ENCODE peak calls at places on chromosomes 5 and 9, in nine cellular contexts. One of them, this sample, is unnamed.

GRCh38 chr9:95504053-95504963 is 12.5 kb downstream of the PTCH1 start:
- DNase-seq in ovary: no peak
- DNase-seq in HCT116: no peak
- DNase-seq in IMR-90: peak; percentile 72
- DNase-seq in thyroid gland: peak; percentile 57
- DNase-seq in body of pancreas: peak; percentile 23
- DNase-seq in NB4: peak; percentile 60
- DNase-seq in A549: peak; percentile 30
- DNase-seq in spleen: no peak
- DNase-seq in this sample: no peak

GRCh38 chr5:169864483-169864882 is 115.8 kb downstream of the INSYN2B start:
- DNase-seq in HCT116: no peak
- DNase-seq in NB4: no peak
- DNase-seq in A549: no peak
- DNase-seq in ovary: no peak
- DNase-seq in IMR-90: no peak
- DNase-seq in body of pancreas: no peak
- DNase-seq in spleen: no peak
- DNase-seq in thyroid gland: no peak
- DNase-seq in this sample: no peak

GRCh38 chr5:57693488-57694305 is 211.1 kb upstream of the ACTBL2 start:
- DNase-seq in ovary: no peak
- DNase-seq in NB4: no peak
- DNase-seq in HCT116: no peak
- DNase-seq in thyroid gland: no peak
- DNase-seq in IMR-90: peak; percentile 11
- DNase-seq in spleen: no peak
- DNase-seq in A549: no peak
- DNase-seq in body of pancreas: no peak
- DNase-seq in this sample: no peak

GRCh38 chr9:131394464-131395026 is 659 bp downstream of the PRRC2B start:
- DNase-seq in HCT116: no peak
- DNase-seq in ovary: peak; percentile 77
- DNase-seq in thyroid gland: peak; percentile 47
- DNase-seq in IMR-90: no peak
- DNase-seq in body of pancreas: peak; percentile 61
- DNase-seq in NB4: peak; percentile 63
- DNase-seq in A549: no peak
- DNase-seq in spleen: peak; percentile 89
- DNase-seq in this sample: peak; percentile 67

GRCh38 chr5:37847978-37848425 is 8.2 kb upstream of the GDNF start:
- DNase-seq in NB4: peak; percentile 62
- DNase-seq in ovary: no peak
- DNase-seq in A549: no peak
- DNase-seq in HCT116: no peak
- DNase-seq in spleen: no peak
- DNase-seq in body of pancreas: no peak
- DNase-seq in IMR-90: peak; percentile 77
- DNase-seq in thyroid gland: no peak
- DNase-seq in this sample: no peak

GRCh38 chr9:101458955-101459631 is 23.5 kb upstream of the ALDOB start:
- DNase-seq in IMR-90: peak; percentile 83
- DNase-seq in ovary: no peak
- DNase-seq in body of pancreas: no peak
- DNase-seq in spleen: no peak
- DNase-seq in A549: peak; percentile 58
- DNase-seq in NB4: peak; percentile 72
- DNase-seq in thyroid gland: no peak
- DNase-seq in HCT116: peak; percentile 79
- DNase-seq in this sample: no peak

GRCh38 chr9:79573697-79573976 is 1.9 kb downstream of the TLE4 start:
- DNase-seq in body of pancreas: no peak
- DNase-seq in HCT116: no peak
- DNase-seq in IMR-90: no peak
- DNase-seq in A549: no peak
- DNase-seq in spleen: no peak
- DNase-seq in NB4: no peak
- DNase-seq in ovary: no peak
- DNase-seq in thyroid gland: no peak
- DNase-seq in this sample: no peak

GRCh38 chr5:171495122-171495700 is 75.8 kb downstream of the FGF18 start:
- DNase-seq in ovary: no peak
- DNase-seq in thyroid gland: no peak
- DNase-seq in spleen: no peak
- DNase-seq in NB4: no peak
- DNase-seq in IMR-90: no peak
- DNase-seq in HCT116: peak; percentile 28
- DNase-seq in A549: no peak
- DNase-seq in body of pancreas: no peak
- DNase-seq in this sample: peak; percentile 35

GRCh38 chr5:57817924-57818323 is 335.3 kb upstream of the ACTBL2 start:
- DNase-seq in A549: no peak
- DNase-seq in NB4: no peak
- DNase-seq in body of pancreas: no peak
- DNase-seq in HCT116: no peak
- DNase-seq in ovary: no peak
- DNase-seq in spleen: no peak
- DNase-seq in thyroid gland: no peak
- DNase-seq in IMR-90: no peak
- DNase-seq in this sample: no peak

DNA sequence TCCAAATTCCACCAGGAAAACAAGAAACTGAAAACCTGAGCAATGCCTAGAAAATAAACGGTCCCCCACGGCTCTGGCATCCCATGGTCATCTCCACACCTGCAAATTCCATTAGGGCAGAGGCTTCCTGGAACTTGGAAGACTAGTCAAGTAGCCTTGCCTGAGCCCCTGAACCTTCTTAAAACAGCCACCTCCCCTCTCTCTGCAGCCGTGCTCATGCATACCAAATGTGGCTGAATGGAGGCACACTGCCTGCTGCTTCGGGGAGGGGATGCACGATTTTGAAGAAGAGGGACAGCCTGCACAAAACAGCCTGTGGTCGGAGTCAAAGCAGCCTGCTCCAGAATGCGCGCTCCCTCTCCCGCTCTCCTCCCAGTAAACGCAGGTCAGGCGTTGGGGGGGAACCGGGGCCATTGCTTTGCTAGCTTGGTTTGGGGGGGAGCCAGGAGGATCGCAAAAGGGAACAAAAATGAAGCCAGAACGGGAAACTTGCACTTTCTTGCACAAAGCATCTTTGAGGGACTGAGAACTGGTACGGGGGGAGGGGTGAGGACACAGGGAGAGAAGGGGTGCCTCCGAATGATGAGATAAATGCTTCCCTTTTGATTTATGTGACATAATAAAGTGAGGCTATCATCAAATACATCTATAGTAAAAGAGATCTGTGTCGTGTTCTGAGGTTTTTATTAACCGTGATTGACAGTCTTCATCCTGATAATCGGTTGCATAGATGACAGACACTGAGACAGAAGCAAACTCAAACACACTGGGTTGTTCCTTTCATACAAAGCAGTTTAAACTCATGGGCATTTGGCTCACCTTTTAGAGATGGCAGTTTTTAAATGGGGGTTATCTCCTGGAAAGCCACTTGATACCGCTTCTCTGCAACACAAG is at the start of gene TRPM3:
- DNase-seq in spleen: no peak
- DNase-seq in thyroid gland: no peak
- DNase-seq in A549: no peak
- DNase-seq in ovary: no peak
- DNase-seq in IMR-90: no peak
- DNase-seq in NB4: no peak
- DNase-seq in body of pancreas: no peak
- DNase-seq in HCT116: no peak
- DNase-seq in this sample: no peak
- H3K4me3 ChIP-seq in spleen: no peak within 1 kb of the TSS
- H3K4me3 ChIP-seq in thyroid gland: no peak within 1 kb of the TSS
- H3K4me3 ChIP-seq in A549: no peak within 1 kb of the TSS
- H3K4me3 ChIP-seq in ovary: no peak within 1 kb of the TSS
- H3K4me3 ChIP-seq in IMR-90: no peak within 1 kb of the TSS
- H3K4me3 ChIP-seq in NB4: no peak within 1 kb of the TSS
- H3K4me3 ChIP-seq in body of pancreas: no peak within 1 kb of the TSS
- H3K4me3 ChIP-seq in HCT116: no peak within 1 kb of the TSS
- H3K4me3 ChIP-seq in this sample: no peak within 1 kb of the TSS

GRCh38 chr5:133750356-133750755 is 138.0 kb upstream of the FSTL4 start:
- DNase-seq in thyroid gland: no peak
- DNase-seq in NB4: no peak
- DNase-seq in ovary: no peak
- DNase-seq in A549: no peak
- DNase-seq in HCT116: no peak
- DNase-seq in spleen: no peak
- DNase-seq in IMR-90: no peak
- DNase-seq in body of pancreas: no peak
- DNase-seq in this sample: no peak

GRCh38 chr5:133744909-133745308 is 132.6 kb upstream of the FSTL4 start:
- DNase-seq in IMR-90: no peak
- DNase-seq in spleen: no peak
- DNase-seq in NB4: no peak
- DNase-seq in thyroid gland: no peak
- DNase-seq in A549: no peak
- DNase-seq in HCT116: no peak
- DNase-seq in body of pancreas: no peak
- DNase-seq in ovary: no peak
- DNase-seq in this sample: no peak

GRCh38 chr5:133749331-133749985 is 137.1 kb upstream of the FSTL4 start:
- DNase-seq in NB4: no peak
- DNase-seq in ovary: no peak
- DNase-seq in body of pancreas: no peak
- DNase-seq in HCT116: no peak
- DNase-seq in IMR-90: no peak
- DNase-seq in spleen: no peak
- DNase-seq in thyroid gland: no peak
- DNase-seq in A549: no peak
- DNase-seq in this sample: no peak

GRCh38 chr5:133744030-133744645 is 131.8 kb upstream of the FSTL4 start:
- DNase-seq in NB4: no peak
- DNase-seq in body of pancreas: no peak
- DNase-seq in IMR-90: no peak
- DNase-seq in ovary: no peak
- DNase-seq in HCT116: no peak
- DNase-seq in spleen: no peak
- DNase-seq in A549: no peak
- DNase-seq in thyroid gland: no peak
- DNase-seq in this sample: no peak

DNA sequence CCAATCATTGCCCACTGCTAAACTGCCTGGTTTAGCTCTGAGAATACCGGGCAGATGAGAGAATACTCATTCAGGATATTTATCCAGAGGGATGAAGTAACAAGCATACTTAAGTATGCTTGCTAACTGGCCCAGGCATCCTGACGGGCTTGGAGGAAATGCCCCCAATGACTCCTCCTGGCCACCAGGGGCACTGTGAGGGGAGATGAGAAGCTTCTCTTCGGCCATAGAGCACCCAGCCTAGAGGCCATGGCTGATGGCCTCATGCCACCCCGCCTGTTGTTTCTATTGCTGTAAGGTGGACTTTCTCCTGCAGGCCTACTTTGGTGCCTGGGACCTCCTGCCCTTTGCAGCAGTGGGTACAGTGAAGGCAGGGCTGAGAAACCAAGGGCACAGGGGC is 134.5 kb upstream of the FSTL4 start:
- DNase-seq in thyroid gland: no peak
- DNase-seq in A549: peak; percentile 41
- DNase-seq in spleen: no peak
- DNase-seq in ovary: no peak
- DNase-seq in IMR-90: no peak
- DNase-seq in HCT116: peak; percentile 21
- DNase-seq in NB4: peak; percentile 18
- DNase-seq in body of pancreas: no peak
- DNase-seq in this sample: no peak
- TF ChIP-seq CTCF in thyroid gland: no peak
- TF ChIP-seq CTCF in A549: no peak
- TF ChIP-seq CTCF in spleen: no peak
- TF ChIP-seq CTCF in ovary: no peak
- TF ChIP-seq CTCF in IMR-90: no peak
- TF ChIP-seq CTCF in HCT116: no peak
- TF ChIP-seq CTCF in NB4: peak; percentile 58
- TF ChIP-seq CTCF in body of pancreas: no peak
- TF ChIP-seq CTCF in this sample: no peak

GRCh38 chr5:150410524-150411244 is 2.0 kb downstream of the CD74 start:
- DNase-seq in ovary: peak; percentile 59
- DNase-seq in A549: peak; percentile 76
- DNase-seq in spleen: peak; percentile 75
- DNase-seq in body of pancreas: peak; percentile 72
- DNase-seq in HCT116: peak; percentile 49
- DNase-seq in NB4: peak; percentile 96
- DNase-seq in thyroid gland: peak; percentile 76
- DNase-seq in IMR-90: peak; percentile 74
- DNase-seq in this sample: peak; percentile 64
- TF ChIP-seq POLR2A in ovary: no peak
- TF ChIP-seq POLR2A in A549: no peak
- TF ChIP-seq POLR2A in spleen: peak; percentile 39
- TF ChIP-seq POLR2A in body of pancreas: peak; percentile 42
- TF ChIP-seq POLR2A in HCT116: no peak
- TF ChIP-seq POLR2A in NB4: no peak
- TF ChIP-seq POLR2A in thyroid gland: no peak
- TF ChIP-seq POLR2A in IMR-90: no peak
- TF ChIP-seq POLR2A in this sample: no peak

GRCh38 chr5:133734916-133735315 is 122.6 kb upstream of the FSTL4 start:
- DNase-seq in thyroid gland: no peak
- DNase-seq in NB4: no peak
- DNase-seq in ovary: no peak
- DNase-seq in spleen: no peak
- DNase-seq in A549: no peak
- DNase-seq in IMR-90: no peak
- DNase-seq in HCT116: no peak
- DNase-seq in body of pancreas: no peak
- DNase-seq in this sample: no peak

GRCh38 chr5:133730346-133730745 is 118.0 kb upstream of the FSTL4 start:
- DNase-seq in IMR-90: no peak
- DNase-seq in ovary: no peak
- DNase-seq in HCT116: no peak
- DNase-seq in body of pancreas: no peak
- DNase-seq in A549: no peak
- DNase-seq in spleen: no peak
- DNase-seq in thyroid gland: no peak
- DNase-seq in NB4: no peak
- DNase-seq in this sample: no peak

GRCh38 chr5:133731951-133732350 is 119.6 kb upstream of the FSTL4 start:
- DNase-seq in NB4: no peak
- DNase-seq in ovary: no peak
- DNase-seq in thyroid gland: no peak
- DNase-seq in A549: no peak
- DNase-seq in HCT116: no peak
- DNase-seq in body of pancreas: no peak
- DNase-seq in spleen: no peak
- DNase-seq in IMR-90: no peak
- DNase-seq in this sample: no peak

GRCh38 chr5:133730866-133731265 is 118.5 kb upstream of the FSTL4 start:
- DNase-seq in ovary: no peak
- DNase-seq in thyroid gland: no peak
- DNase-seq in spleen: no peak
- DNase-seq in NB4: no peak
- DNase-seq in A549: no peak
- DNase-seq in IMR-90: no peak
- DNase-seq in body of pancreas: no peak
- DNase-seq in HCT116: no peak
- DNase-seq in this sample: no peak

DNA sequence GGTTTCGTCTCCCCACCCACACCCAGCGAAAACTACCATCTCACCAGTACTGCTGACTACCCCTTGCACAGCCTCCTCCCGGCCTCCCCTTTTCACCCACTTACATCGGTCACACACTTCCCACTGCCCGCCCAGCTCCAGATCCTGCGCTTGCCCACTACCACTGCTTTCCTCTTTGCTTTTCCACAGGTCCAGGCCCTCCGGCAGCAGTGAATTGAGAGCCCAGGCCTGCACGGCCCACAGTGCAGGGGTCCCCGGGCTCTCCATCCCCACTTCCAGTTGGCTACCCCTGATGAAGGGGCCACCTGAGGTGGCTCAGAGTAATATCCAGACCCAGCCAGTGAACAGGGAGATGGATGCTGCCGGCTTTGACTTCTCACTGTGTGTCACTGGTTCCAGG is 120.2 kb upstream of the FSTL4 start:
- DNase-seq in HCT116: no peak
- DNase-seq in body of pancreas: no peak
- DNase-seq in A549: no peak
- DNase-seq in thyroid gland: no peak
- DNase-seq in spleen: no peak
- DNase-seq in IMR-90: no peak
- DNase-seq in ovary: no peak
- DNase-seq in NB4: no peak
- DNase-seq in this sample: no peak
- H3K4me3 ChIP-seq in HCT116: no peak overlapping the region
- H3K4me3 ChIP-seq in body of pancreas: no peak overlapping the region
- H3K4me3 ChIP-seq in A549: no peak overlapping the region
- H3K4me3 ChIP-seq in thyroid gland: no peak overlapping the region
- H3K4me3 ChIP-seq in spleen: no peak overlapping the region
- H3K4me3 ChIP-seq in IMR-90: no peak overlapping the region
- H3K4me3 ChIP-seq in ovary: no peak overlapping the region
- H3K4me3 ChIP-seq in NB4: no peak overlapping the region
- H3K4me3 ChIP-seq in this sample: no peak overlapping the region

This sample was measured in uterus.